ENCODE peak calls at places on chromosomes 6 and 20, in four cellular contexts. One of them, this sample, is unnamed.

GRCh38 chr20:62405108-62405980 is 1.7 kb downstream of the CABLES2 start:
- DNase-seq in ovary: peak; percentile 80
- DNase-seq in astrocyte of the cerebellum: peak; percentile 27
- DNase-seq in retinal pigment epithelial cell: no peak
- DNase-seq in this sample: peak; percentile 72

GRCh38 chr6:51514396-51515051 is 572.9 kb downstream of the PKHD1 start:
- DNase-seq in astrocyte of the cerebellum: no peak
- DNase-seq in retinal pigment epithelial cell: peak; percentile 80
- DNase-seq in ovary: no peak
- DNase-seq in this sample: peak; percentile 77

GRCh38 chr6:116410945-116411623 is 40.3 kb downstream of the DSE start:
- DNase-seq in ovary: no peak
- DNase-seq in astrocyte of the cerebellum: no peak
- DNase-seq in retinal pigment epithelial cell: no peak
- DNase-seq in this sample: peak; percentile 39

GRCh38 chr6:25312703-25313102 is 33.5 kb downstream of the CARMIL1 start:
- DNase-seq in retinal pigment epithelial cell: no peak
- DNase-seq in astrocyte of the cerebellum: no peak
- DNase-seq in ovary: no peak
- DNase-seq in this sample: peak; percentile 70

GRCh38 chr6:148323344-148323743 is 19.3 kb upstream of the SASH1 start:
- DNase-seq in astrocyte of the cerebellum: no peak
- DNase-seq in retinal pigment epithelial cell: no peak
- DNase-seq in ovary: no peak
- DNase-seq in this sample: no peak

GRCh38 chr6:10579803-10580202 is 58.7 kb downstream of the GCNT2 start:
- DNase-seq in retinal pigment epithelial cell: no peak
- DNase-seq in ovary: no peak
- DNase-seq in astrocyte of the cerebellum: no peak
- DNase-seq in this sample: no peak

GRCh38 chr6:170317718-170318117 is 11.2 kb downstream of the FAM120B start:
- DNase-seq in retinal pigment epithelial cell: no peak
- DNase-seq in ovary: no peak
- DNase-seq in astrocyte of the cerebellum: no peak
- DNase-seq in this sample: no peak

GRCh38 chr6:125153541-125154183 is at the start of gene TPD52L1:
- DNase-seq in astrocyte of the cerebellum: peak; percentile 34
- DNase-seq in ovary: peak; percentile 84
- DNase-seq in retinal pigment epithelial cell: peak; percentile 47
- DNase-seq in this sample: peak; percentile 83

GRCh38 chr20:40562031-40562430 is 127.0 kb downstream of the MAFB start:
- DNase-seq in retinal pigment epithelial cell: no peak
- DNase-seq in ovary: no peak
- DNase-seq in astrocyte of the cerebellum: no peak
- DNase-seq in this sample: peak; percentile 51

GRCh38 chr20:48190757-48191156 is 405.5 kb upstream of the SULF2 start:
- DNase-seq in retinal pigment epithelial cell: no peak
- DNase-seq in ovary: no peak
- DNase-seq in astrocyte of the cerebellum: no peak
- DNase-seq in this sample: no peak

GRCh38 chr6:10771371-10771894 is 23.8 kb downstream of the TMEM14B start:
- DNase-seq in retinal pigment epithelial cell: no peak
- DNase-seq in astrocyte of the cerebellum: no peak
- DNase-seq in ovary: no peak
- DNase-seq in this sample: no peak

GRCh38 chr20:3423126-3423525 is 15.7 kb upstream of the DNAAF9 start:
- DNase-seq in ovary: no peak
- DNase-seq in retinal pigment epithelial cell: no peak
- DNase-seq in astrocyte of the cerebellum: no peak
- DNase-seq in this sample: peak; percentile 7

GRCh38 chr20:18689557-18689956 is 101.7 kb downstream of the DTD1 start:
- DNase-seq in astrocyte of the cerebellum: no peak
- DNase-seq in retinal pigment epithelial cell: no peak
- DNase-seq in ovary: no peak
- DNase-seq in this sample: no peak

GRCh38 chr6:10014561-10014960 is 400.3 kb downstream of the TFAP2A start:
- DNase-seq in ovary: no peak
- DNase-seq in retinal pigment epithelial cell: peak; percentile 79
- DNase-seq in astrocyte of the cerebellum: peak; percentile 24
- DNase-seq in this sample: no peak

GRCh38 chr6:31776961-31777666 is at the start of gene VWA7:
- DNase-seq in ovary: peak; percentile 87
- DNase-seq in retinal pigment epithelial cell: peak; percentile 72
- DNase-seq in astrocyte of the cerebellum: peak; percentile 26
- DNase-seq in this sample: peak; percentile 95

GRCh38 chr6:154319231-154319858 is 37.3 kb downstream of the IPCEF1 start:
- DNase-seq in ovary: no peak
- DNase-seq in astrocyte of the cerebellum: peak; percentile 72
- DNase-seq in retinal pigment epithelial cell: no peak
- DNase-seq in this sample: no peak

GRCh38 chr20:37567671-37568588 is 40.3 kb upstream of the BLCAP start:
- DNase-seq in ovary: no peak
- DNase-seq in astrocyte of the cerebellum: no peak
- DNase-seq in retinal pigment epithelial cell: no peak
- DNase-seq in this sample: no peak

GRCh38 chr6:137863126-137863996 is 3.7 kb upstream of the TNFAIP3 start:
- DNase-seq in astrocyte of the cerebellum: no peak
- DNase-seq in ovary: no peak
- DNase-seq in retinal pigment epithelial cell: no peak
- DNase-seq in this sample: no peak

GRCh38 chr6:87436435-87436834 is 28.7 kb downstream of the CFAP206 start:
- DNase-seq in astrocyte of the cerebellum: peak; percentile 60
- DNase-seq in retinal pigment epithelial cell: peak; percentile 39
- DNase-seq in ovary: no peak
- DNase-seq in this sample: peak; percentile 72

GRCh38 chr6:30782425-30783014 is 38.2 kb upstream of the IER3 start:
- DNase-seq in retinal pigment epithelial cell: no peak
- DNase-seq in astrocyte of the cerebellum: no peak
- DNase-seq in ovary: no peak
- DNase-seq in this sample: peak; percentile 77

GRCh38 chr20:13396036-13396435 is 175.0 kb downstream of the ISM1 start:
- DNase-seq in retinal pigment epithelial cell: no peak
- DNase-seq in ovary: no peak
- DNase-seq in astrocyte of the cerebellum: no peak
- DNase-seq in this sample: no peak

GRCh38 chr20:29299811-29300578 is 1957.5 kb upstream of the DEFB115 start:
- DNase-seq in astrocyte of the cerebellum: no peak
- DNase-seq in ovary: no peak
- DNase-seq in retinal pigment epithelial cell: no peak
- DNase-seq in this sample: no peak

GRCh38 chr6:32968770-32969684 is 633 bp downstream of the BRD2 start:
- DNase-seq in ovary: peak; percentile 85
- DNase-seq in retinal pigment epithelial cell: peak; percentile 60
- DNase-seq in astrocyte of the cerebellum: peak; percentile 60
- DNase-seq in this sample: peak; percentile 96

GRCh38 chr6:48664850-48665249 is 553.9 kb upstream of the PTCHD4 start:
- DNase-seq in ovary: no peak
- DNase-seq in astrocyte of the cerebellum: peak; percentile 79
- DNase-seq in retinal pigment epithelial cell: no peak
- DNase-seq in this sample: no peak

GRCh38 chr6:35168461-35168861 is 27.3 kb upstream of the TCP11 start:
- DNase-seq in retinal pigment epithelial cell: no peak
- DNase-seq in ovary: no peak
- DNase-seq in astrocyte of the cerebellum: no peak
- DNase-seq in this sample: no peak

GRCh38 chr6:84643778-84644177 is 120.6 kb downstream of the TBX18 start:
- DNase-seq in astrocyte of the cerebellum: no peak
- DNase-seq in ovary: no peak
- DNase-seq in retinal pigment epithelial cell: no peak
- DNase-seq in this sample: peak; percentile 44

GRCh38 chr6:67219336-67219735 is 1415.7 kb upstream of the ADGRB3 start:
- DNase-seq in ovary: no peak
- DNase-seq in astrocyte of the cerebellum: peak; percentile 9
- DNase-seq in retinal pigment epithelial cell: no peak
- DNase-seq in this sample: no peak

GRCh38 chr6:11978169-11978987 is 33.7 kb upstream of the HIVEP1 start:
- DNase-seq in ovary: no peak
- DNase-seq in astrocyte of the cerebellum: no peak
- DNase-seq in retinal pigment epithelial cell: no peak
- DNase-seq in this sample: no peak

GRCh38 chr20:22920898-22921297 is 114.2 kb upstream of the SSTR4 start:
- DNase-seq in ovary: no peak
- DNase-seq in astrocyte of the cerebellum: no peak
- DNase-seq in retinal pigment epithelial cell: no peak
- DNase-seq in this sample: no peak

GRCh38 chr6:467671-468082 is 76.1 kb downstream of the IRF4 start:
- DNase-seq in ovary: no peak
- DNase-seq in retinal pigment epithelial cell: no peak
- DNase-seq in astrocyte of the cerebellum: no peak
- DNase-seq in this sample: no peak

GRCh38 chr6:6932968-6933367 is 174.8 kb upstream of the RREB1 start:
- DNase-seq in astrocyte of the cerebellum: no peak
- DNase-seq in ovary: no peak
- DNase-seq in retinal pigment epithelial cell: no peak
- DNase-seq in this sample: no peak

GRCh38 chr6:161557333-161558107 is 283.7 kb upstream of the AGPAT4 start:
- DNase-seq in ovary: no peak
- DNase-seq in astrocyte of the cerebellum: no peak
- DNase-seq in retinal pigment epithelial cell: no peak
- DNase-seq in this sample: no peak
- TF ChIP-seq CTCF in ovary: no peak
- TF ChIP-seq CTCF in astrocyte of the cerebellum: no peak
- TF ChIP-seq CTCF in retinal pigment epithelial cell: peak; percentile 15
- TF ChIP-seq CTCF in this sample: no peak

GRCh38 chr6:149860834-149861602 is 3.1 kb downstream of the LRP11 start:
- DNase-seq in astrocyte of the cerebellum: no peak
- DNase-seq in retinal pigment epithelial cell: no peak
- DNase-seq in ovary: no peak
- DNase-seq in this sample: peak; percentile 54
- TF ChIP-seq CTCF in astrocyte of the cerebellum: peak; percentile 21
- TF ChIP-seq CTCF in retinal pigment epithelial cell: no peak
- TF ChIP-seq CTCF in ovary: no peak
- TF ChIP-seq CTCF in this sample: peak; percentile 21

GRCh38 chr6:90294008-90294511 is 2.6 kb downstream of the BACH2 start:
- DNase-seq in retinal pigment epithelial cell: no peak
- DNase-seq in ovary: no peak
- DNase-seq in astrocyte of the cerebellum: no peak
- DNase-seq in this sample: no peak

GRCh38 chr6:90295854-90296345 is 743 bp downstream of the BACH2 start:
- DNase-seq in retinal pigment epithelial cell: no peak
- DNase-seq in ovary: peak; percentile 87
- DNase-seq in astrocyte of the cerebellum: peak; percentile 44
- DNase-seq in this sample: peak; percentile 62

GRCh38 chr6:90294614-90294988 is 2.0 kb downstream of the BACH2 start:
- DNase-seq in retinal pigment epithelial cell: no peak
- DNase-seq in ovary: peak; percentile 38
- DNase-seq in astrocyte of the cerebellum: no peak
- DNase-seq in this sample: no peak

GRCh38 chr6:90296346-90297123 is at the start of gene BACH2:
- DNase-seq in ovary: peak; percentile 96
- DNase-seq in retinal pigment epithelial cell: peak; percentile 78
- DNase-seq in astrocyte of the cerebellum: peak; percentile 88
- DNase-seq in this sample: peak; percentile 89

DNA sequence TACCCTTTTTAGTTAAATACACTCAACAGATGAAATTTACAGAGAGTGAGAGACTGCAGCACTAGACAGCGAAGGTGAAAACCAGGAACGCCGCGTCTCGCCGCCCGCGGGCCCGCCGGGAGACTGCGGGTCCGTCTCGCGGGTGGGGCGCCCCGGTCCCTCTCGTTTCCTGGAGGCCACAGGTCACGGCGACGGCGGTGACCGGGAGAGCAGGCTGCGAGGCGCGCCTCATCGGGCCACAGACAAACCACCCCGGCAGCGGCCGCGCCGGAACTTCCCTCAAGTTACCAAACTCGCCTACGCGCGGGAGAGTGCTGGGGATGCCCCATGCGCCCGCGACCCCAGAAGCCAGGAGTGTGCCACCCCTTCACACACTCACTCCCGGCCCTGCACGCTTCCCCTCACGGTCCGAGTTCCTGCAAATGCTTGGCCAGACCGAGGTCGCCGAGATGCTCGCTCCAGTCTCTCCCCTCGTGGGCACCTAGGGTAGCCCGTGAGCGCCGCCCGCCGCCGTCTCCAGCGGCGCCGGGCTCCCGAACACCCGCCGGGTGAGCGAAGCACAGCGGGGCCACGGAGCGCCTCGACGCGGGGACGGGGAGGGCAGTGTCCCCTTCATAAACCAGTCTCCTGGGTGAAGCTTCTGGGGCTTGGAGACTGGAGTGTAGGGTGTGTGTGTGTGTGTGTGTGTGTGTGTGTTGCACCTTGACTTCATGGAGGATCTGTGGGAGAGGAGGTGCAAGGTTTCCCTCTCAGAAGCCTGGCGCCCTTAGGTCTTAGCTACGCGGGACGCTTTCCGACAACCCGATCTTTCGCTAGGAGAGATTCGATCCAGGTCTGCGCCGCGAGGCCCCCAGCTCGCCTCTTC is 1.4 kb downstream of the BACH2 start:
- DNase-seq in ovary: peak; percentile 70
- DNase-seq in retinal pigment epithelial cell: no peak
- DNase-seq in astrocyte of the cerebellum: no peak
- DNase-seq in this sample: peak; percentile 34
- TF ChIP-seq CTCF in ovary: peak; percentile 5
- TF ChIP-seq CTCF in retinal pigment epithelial cell: peak; percentile 21
- TF ChIP-seq CTCF in astrocyte of the cerebellum: peak; percentile 22
- TF ChIP-seq CTCF in this sample: no peak

GRCh38 chr6:122998403-122998965 is 2.4 kb downstream of the CLVS2 start:
- DNase-seq in retinal pigment epithelial cell: no peak
- DNase-seq in astrocyte of the cerebellum: no peak
- DNase-seq in ovary: no peak
- DNase-seq in this sample: no peak

GRCh38 chr6:122995930-122996796 is at the start of gene CLVS2:
- DNase-seq in retinal pigment epithelial cell: no peak
- DNase-seq in ovary: no peak
- DNase-seq in astrocyte of the cerebellum: no peak
- DNase-seq in this sample: no peak

GRCh38 chr6:122994256-122994655 is 1.8 kb upstream of the CLVS2 start:
- DNase-seq in ovary: no peak
- DNase-seq in retinal pigment epithelial cell: no peak
- DNase-seq in astrocyte of the cerebellum: no peak
- DNase-seq in this sample: no peak

GRCh38 chr6:122997541-122998150 is 1.6 kb downstream of the CLVS2 start:
- DNase-seq in astrocyte of the cerebellum: no peak
- DNase-seq in ovary: no peak
- DNase-seq in retinal pigment epithelial cell: no peak
- DNase-seq in this sample: no peak

DNA sequence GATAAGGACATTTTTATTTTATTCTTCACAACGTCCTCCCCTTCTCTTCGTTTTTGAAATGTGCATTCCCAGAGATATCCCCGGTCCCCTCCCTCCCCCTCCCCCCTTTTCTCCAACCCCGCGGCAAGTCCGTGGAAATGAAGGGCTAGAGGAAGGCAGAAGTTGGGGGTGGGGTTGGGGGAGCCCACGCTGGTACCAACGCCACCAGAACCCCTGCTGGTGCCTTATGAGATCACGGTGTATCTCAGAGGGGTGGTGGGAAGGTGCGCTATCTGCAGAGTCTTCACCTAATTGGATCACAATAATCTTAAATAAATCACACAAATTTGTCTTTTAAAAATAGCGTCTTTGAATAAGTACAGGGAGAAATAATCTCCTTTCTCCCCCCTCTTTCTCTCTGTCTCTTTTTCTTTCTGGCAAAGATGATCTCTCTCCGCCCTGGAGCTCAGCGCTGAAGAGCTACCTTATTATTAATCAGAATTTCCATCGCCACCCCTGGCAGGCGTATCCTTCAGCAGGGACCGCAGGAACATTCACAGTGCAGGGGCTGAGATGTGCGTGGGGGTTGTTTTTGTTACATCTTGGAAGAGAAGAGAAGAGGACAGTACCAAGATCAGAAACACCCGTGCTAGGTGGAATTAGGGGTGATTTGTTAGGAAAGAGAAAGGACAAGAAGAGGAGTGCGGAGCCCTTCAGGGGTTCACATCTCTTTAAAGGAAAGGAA is 924 bp downstream of the CLVS2 start:
- DNase-seq in ovary: no peak
- DNase-seq in astrocyte of the cerebellum: no peak
- DNase-seq in retinal pigment epithelial cell: no peak
- DNase-seq in this sample: no peak
- TF ChIP-seq CTCF in ovary: no peak
- TF ChIP-seq CTCF in astrocyte of the cerebellum: no peak
- TF ChIP-seq CTCF in retinal pigment epithelial cell: peak; percentile 5
- TF ChIP-seq CTCF in this sample: no peak

This sample was measured in MCF 10A.